ENCODE peak calls at places on chromosomes 4 and X, in four cellular contexts. One of them, this sample, is unnamed.

GRCh38 chr4:107359208-107359607 is 323.1 kb upstream of the DKK2 start:
- DNase-seq in GM12878: no peak
- DNase-seq in K562: no peak
- DNase-seq in HepG2: no peak
- DNase-seq in this sample: no peak

GRCh38 chrX:144494069-144494468 is 610.2 kb downstream of the UBE2NL start:
- DNase-seq in GM12878: no peak
- DNase-seq in K562: no peak
- DNase-seq in HepG2: no peak
- DNase-seq in this sample: no peak

GRCh38 chr4:182929296-182929695 is 12.1 kb upstream of the DCTD start:
- DNase-seq in GM12878: no peak
- DNase-seq in K562: no peak
- DNase-seq in HepG2: peak
- DNase-seq in this sample: no peak

GRCh38 chr4:61210186-61210939 is 10.2 kb downstream of the ADGRL3 start:
- DNase-seq in GM12878: no peak
- DNase-seq in K562: no peak
- DNase-seq in HepG2: no peak
- DNase-seq in this sample: peak

GRCh38 chrX:54180403-54180802 is 2.7 kb downstream of the FAM120C start:
- DNase-seq in GM12878: no peak
- DNase-seq in K562: no peak
- DNase-seq in HepG2: no peak
- DNase-seq in this sample: no peak

GRCh38 chr4:7384929-7385890 is 49.5 kb downstream of the PSAPL1 start:
- DNase-seq in GM12878: no peak
- DNase-seq in K562: no peak
- DNase-seq in HepG2: no peak
- DNase-seq in this sample: no peak

GRCh38 chr4:8580321-8581093 is at the start of gene GPR78:
- DNase-seq in GM12878: no peak
- DNase-seq in K562: peak
- DNase-seq in HepG2: no peak
- DNase-seq in this sample: peak

GRCh38 chrX:135973025-135973547 is 702 bp downstream of the MMGT1 start:
- DNase-seq in GM12878: no peak
- DNase-seq in K562: peak
- DNase-seq in HepG2: no peak
- DNase-seq in this sample: no peak

GRCh38 chr4:72974694-72975487 is 94.6 kb downstream of the COX18 start:
- DNase-seq in GM12878: no peak
- DNase-seq in K562: no peak
- DNase-seq in HepG2: no peak
- DNase-seq in this sample: no peak

GRCh38 chr4:5751918-5752802 is 41.2 kb downstream of the EVC start:
- DNase-seq in GM12878: no peak
- DNase-seq in K562: no peak
- DNase-seq in HepG2: no peak
- DNase-seq in this sample: peak

GRCh38 chr4:184824776-184825393 is 883 bp downstream of the ACSL1 start:
- DNase-seq in GM12878: no peak
- DNase-seq in K562: no peak
- DNase-seq in HepG2: no peak
- DNase-seq in this sample: no peak

GRCh38 chr4:98891533-98892337 is 37.2 kb downstream of the EIF4E start:
- DNase-seq in GM12878: no peak
- DNase-seq in K562: no peak
- DNase-seq in HepG2: no peak
- DNase-seq in this sample: no peak

GRCh38 chr4:68348577-68348976 is 1.3 kb downstream of the YTHDC1 start:
- DNase-seq in GM12878: no peak
- DNase-seq in K562: no peak
- DNase-seq in HepG2: no peak
- DNase-seq in this sample: no peak

GRCh38 chr4:98516441-98517323 is 141.7 kb downstream of the TSPAN5 start:
- DNase-seq in GM12878: no peak
- DNase-seq in K562: no peak
- DNase-seq in HepG2: no peak
- DNase-seq in this sample: no peak

GRCh38 chr4:123553733-123554132 is 157.1 kb downstream of the SPRY1 start:
- DNase-seq in GM12878: no peak
- DNase-seq in K562: no peak
- DNase-seq in HepG2: peak
- DNase-seq in this sample: no peak

GRCh38 chr4:153185453-153185852 is 18.8 kb upstream of the TRIM2 start:
- DNase-seq in GM12878: no peak
- DNase-seq in K562: no peak
- DNase-seq in HepG2: no peak
- DNase-seq in this sample: no peak

GRCh38 chr4:82429728-82430192 is 502 bp downstream of the HNRNPDL start:
- DNase-seq in GM12878: no peak
- DNase-seq in K562: peak
- DNase-seq in HepG2: no peak
- DNase-seq in this sample: peak

GRCh38 chr4:182556576-182556975 is 313.4 kb downstream of the TENM3 start:
- DNase-seq in GM12878: no peak
- DNase-seq in K562: no peak
- DNase-seq in HepG2: no peak
- DNase-seq in this sample: no peak

GRCh38 chrX:114162068-114162735 is 421.7 kb upstream of the HTR2C start:
- DNase-seq in GM12878: no peak
- DNase-seq in K562: no peak
- DNase-seq in HepG2: peak
- DNase-seq in this sample: peak

GRCh38 chr4:186569533-186570192 is 14.3 kb upstream of the MTNR1A start:
- DNase-seq in GM12878: no peak
- DNase-seq in K562: no peak
- DNase-seq in HepG2: no peak
- DNase-seq in this sample: no peak

GRCh38 chr4:186566068-186566467 is 10.7 kb upstream of the MTNR1A start:
- DNase-seq in GM12878: no peak
- DNase-seq in K562: no peak
- DNase-seq in HepG2: no peak
- DNase-seq in this sample: no peak

DNA sequence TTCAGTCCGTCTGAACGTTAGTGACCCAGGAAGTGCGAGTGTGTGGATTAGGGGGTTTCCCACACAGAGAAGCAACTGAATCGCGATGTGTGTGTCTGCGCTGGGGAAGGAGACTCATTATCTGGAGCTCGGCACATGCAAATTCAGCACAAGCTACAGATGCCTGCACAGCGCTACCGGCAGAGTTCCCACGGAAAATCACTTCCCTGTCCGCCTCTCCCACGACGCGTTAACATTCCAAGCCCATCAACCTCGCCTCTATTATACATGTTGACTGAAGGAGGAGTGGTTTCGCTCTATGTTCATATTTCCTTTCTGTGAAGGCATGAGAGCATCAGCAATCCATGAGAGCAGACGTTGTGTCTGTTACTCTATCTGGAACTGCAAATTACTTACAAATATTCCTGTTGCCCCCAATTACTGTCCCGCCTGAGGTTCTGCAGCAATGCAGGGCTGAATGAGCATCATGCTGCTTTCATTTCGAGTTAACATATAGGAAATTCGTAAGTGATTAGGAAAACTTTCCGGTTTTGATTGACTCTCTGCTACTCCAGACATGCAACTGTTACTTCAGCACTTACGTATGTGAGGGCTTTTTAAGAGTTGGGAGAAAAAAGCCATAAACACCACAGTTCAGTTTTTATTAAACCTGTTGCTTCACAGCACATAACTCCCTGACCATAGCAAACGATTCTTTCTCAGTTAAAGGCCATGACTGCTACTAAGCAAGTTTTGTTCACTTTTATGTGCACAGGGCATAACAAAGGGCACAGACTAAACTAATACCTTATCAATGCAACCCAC is 15.0 kb upstream of the MTNR1A start:
- DNase-seq in GM12878: no peak
- DNase-seq in K562: no peak
- DNase-seq in HepG2: no peak
- DNase-seq in this sample: no peak
- TF ChIP-seq USF2 in GM12878: no peak
- TF ChIP-seq USF2 in K562: no peak
- TF ChIP-seq USF2 in HepG2: no peak
- TF ChIP-seq USF2 in this sample: no peak

GRCh38 chrX:65925592-65925991 is 114.3 kb downstream of the VSIG4 start:
- DNase-seq in GM12878: no peak
- DNase-seq in K562: no peak
- DNase-seq in HepG2: no peak
- DNase-seq in this sample: no peak
- TF ChIP-seq ESRRA in GM12878: no peak
- TF ChIP-seq ESRRA in K562: no peak
- TF ChIP-seq ESRRA in HepG2: no peak
- TF ChIP-seq ESRRA in this sample: no peak

GRCh38 chr4:76782837-76783236 is 115.1 kb downstream of the SOWAHB start:
- DNase-seq in GM12878: no peak
- DNase-seq in K562: no peak
- DNase-seq in HepG2: no peak
- DNase-seq in this sample: no peak
- TF ChIP-seq SP1 in GM12878: no peak
- TF ChIP-seq SP1 in K562: no peak
- TF ChIP-seq SP1 in HepG2: no peak
- TF ChIP-seq SP1 in this sample: no peak

GRCh38 chrX:101655540-101655939 is 4.1 kb downstream of the ARMCX2 start:
- DNase-seq in GM12878: no peak
- DNase-seq in K562: no peak
- DNase-seq in HepG2: no peak
- DNase-seq in this sample: no peak

GRCh38 chrX:101659601-101660063 is at the start of gene ARMCX2:
- DNase-seq in GM12878: no peak
- DNase-seq in K562: no peak
- DNase-seq in HepG2: no peak
- DNase-seq in this sample: peak

GRCh38 chrX:101656817-101657216 is 2.8 kb downstream of the ARMCX2 start:
- DNase-seq in GM12878: no peak
- DNase-seq in K562: no peak
- DNase-seq in HepG2: no peak
- DNase-seq in this sample: no peak

GRCh38 chrX:101657495-101657894 is 2.2 kb downstream of the ARMCX2 start:
- DNase-seq in GM12878: no peak
- DNase-seq in K562: no peak
- DNase-seq in HepG2: no peak
- DNase-seq in this sample: no peak

GRCh38 chrX:101658661-101659477 is 781 bp downstream of the ARMCX2 start:
- DNase-seq in GM12878: no peak
- DNase-seq in K562: peak
- DNase-seq in HepG2: no peak
- DNase-seq in this sample: peak
- TF ChIP-seq USF2 in GM12878: no peak
- TF ChIP-seq USF2 in K562: no peak
- TF ChIP-seq USF2 in HepG2: no peak
- TF ChIP-seq USF2 in this sample: no peak

GRCh38 chr4:70895846-70896435 is 6.2 kb upstream of the MOB1B start:
- DNase-seq in GM12878: no peak
- DNase-seq in K562: no peak
- DNase-seq in HepG2: no peak
- DNase-seq in this sample: no peak

GRCh38 chr4:70893790-70894189 is 8.4 kb upstream of the MOB1B start:
- DNase-seq in GM12878: no peak
- DNase-seq in K562: no peak
- DNase-seq in HepG2: no peak
- DNase-seq in this sample: no peak

GRCh38 chr4:70892086-70892769 is 9.9 kb upstream of the MOB1B start:
- DNase-seq in GM12878: no peak
- DNase-seq in K562: no peak
- DNase-seq in HepG2: no peak
- DNase-seq in this sample: no peak

GRCh38 chr4:70895405-70895804 is 6.8 kb upstream of the MOB1B start:
- DNase-seq in GM12878: no peak
- DNase-seq in K562: no peak
- DNase-seq in HepG2: peak
- DNase-seq in this sample: no peak
- TF ChIP-seq ESRRA in GM12878: no peak
- TF ChIP-seq ESRRA in K562: no peak
- TF ChIP-seq ESRRA in HepG2: no peak
- TF ChIP-seq ESRRA in this sample: no peak

This sample was measured in WTC11.